ENCODE peak calls at places on chromosomes 7 and 10, in six cellular contexts. Y is stimulated activated CD8-positive, alpha-beta memory T cell treated with anti-CD3 and anti-CD28 coated beads, Interleukin-2, amount 100 ng/mL, for 1 hour; F is activated T-helper 9 cell treated with anti-CD3 and anti-CD28 coated beads, Interleukin-2, amount 50 U/mL, for 16 hours; S is GM03348; P is lower lobe of right lung; T is activated T-cell treated with anti-CD3 and anti-CD28 coated beads for 1 hour. E is an unnamed sample.

GRCh38 chr7:82167568-82168314 is 275.8 kb downstream of the CACNA2D1 start:
- DNase-seq in Y (no peak), F (no peak), S (no peak), P (no peak), T (no peak), E (no peak)

GRCh38 chr10:10332786-10333185 is 684.9 kb upstream of the CELF2 start:
- DNase-seq in Y (no peak), F (no peak), S (no peak), P (no peak), T (no peak), E (no peak)

GRCh38 chr7:6160191-6160623 is 112.2 kb downstream of the CYTH3 start:
- DNase-seq in Y (no peak), F (no peak), S (peak), P (peak), T (no peak), E (no peak)

GRCh38 chr10:78331391-78331922 is 297.8 kb downstream of the RPS24 start:
- DNase-seq in Y (no peak), F (no peak), S (peak), P (no peak), T (no peak), E (no peak)

GRCh38 chr10:60645928-60646433 is 132.3 kb upstream of the CDK1 start:
- DNase-seq in Y (no peak), F (no peak), S (no peak), P (no peak), T (no peak), E (no peak)

GRCh38 chr7:143289421-143289820 is 1.3 kb downstream of the CASP2 start:
- DNase-seq in Y (no peak), F (no peak), S (no peak), P (no peak), T (no peak), E (no peak)

GRCh38 chr10:103693070-103693811 is 162.1 kb downstream of the SH3PXD2A start:
- DNase-seq in Y (no peak), F (peak), S (peak), P (no peak), T (peak), E (peak)

GRCh38 chr10:31059323-31059722 is 27.7 kb upstream of the ZNF438 start:
- DNase-seq in Y (no peak), F (no peak), S (no peak), P (no peak), T (no peak), E (no peak)

GRCh38 chr7:106518239-106518638 is 142.7 kb downstream of the CCDC71L start:
- DNase-seq in Y (no peak), F (no peak), S (no peak), P (no peak), T (no peak), E (no peak)

GRCh38 chr10:10499839-10500238 is 517.8 kb upstream of the CELF2 start:
- DNase-seq in Y (no peak), F (no peak), S (peak), P (no peak), T (no peak), E (no peak)

GRCh38 chr10:70055550-70055949 is 2.9 kb downstream of the MACROH2A2 start:
- DNase-seq in Y (no peak), F (no peak), S (no peak), P (no peak), T (no peak), E (no peak)

GRCh38 chr7:20201380-20201779 is 15.8 kb downstream of the MACC1 start:
- DNase-seq in Y (no peak), F (no peak), S (no peak), P (peak), T (no peak), E (no peak)

GRCh38 chr10:79400567-79401004 is 44.8 kb downstream of the ZCCHC24 start:
- DNase-seq in Y (peak), F (no peak), S (peak), P (peak), T (peak), E (no peak)

GRCh38 chr10:98097611-98098010 is 36.8 kb upstream of the R3HCC1L start:
- DNase-seq in Y (no peak), F (no peak), S (no peak), P (no peak), T (no peak), E (no peak)

GRCh38 chr10:113947138-113948011 is 92.9 kb downstream of the NHLRC2 start:
- DNase-seq in Y (no peak), F (no peak), S (no peak), P (no peak), T (no peak), E (no peak)

GRCh38 chr7:149719912-149720335 is 53.5 kb downstream of the ZNF467 start:
- DNase-seq in Y (no peak), F (no peak), S (no peak), P (no peak), T (no peak), E (no peak)

GRCh38 chr7:102425639-102426267 is 7.6 kb upstream of the ORAI2 start:
- DNase-seq in Y (peak), F (peak), S (no peak), P (peak), T (peak), E (peak)

E was measured in stimulated activated naive CD4-positive, alpha-beta T cell treated with Interleukin-2 at 50 U/mL for 16 hours.